ENCODE peak calls at places on chromosomes 5 and 9, in six cellular contexts. G is IMR-90; T is A673; F is Karpas-422; I is CD8-positive, alpha-beta T cell; U is CD4-positive, CD25-positive, alpha-beta regulatory T cell. X is an unnamed sample.
A peak's percentile ranks its signal among the peaks of the same experiment; 100 is the strongest.

GRCh38 chr9:126217797-126218196 is 108.8 kb upstream of the MVB12B start:
- DNase-seq in F (no peak), G (no peak), I (no peak), T (no peak), U (no peak), X (no peak)

GRCh38 chr5:7361593-7361992 is 34.3 kb upstream of the ADCY2 start:
- DNase-seq in I (no peak), F (no peak), U (no peak), T (no peak), G (no peak), X (no peak)

GRCh38 chr9:121855476-121855875 is 204.0 kb downstream of the DAB2IP start:
- DNase-seq in F (no peak), T (no peak), I (no peak), U (no peak), G (no peak), X (no peak)

GRCh38 chr5:74543162-74543995 is 97.1 kb downstream of the ENC1 start:
- DNase-seq in U (no peak), F (no peak), G (peak; percentile 80), T (peak; percentile 99), I (no peak), X (no peak)

GRCh38 chr9:117777823-117778222 is 73.6 kb downstream of the TLR4 start:
- DNase-seq in G (no peak), I (no peak), T (no peak), F (no peak), U (no peak), X (no peak)

GRCh38 chr5:149114403-149115312 is 26.6 kb upstream of the ABLIM3 start:
- DNase-seq in I (peak; percentile 54), G (peak; percentile 84), F (peak; percentile 86), T (peak; percentile 77), U (peak; percentile 16), X (peak; percentile 71)

GRCh38 chr9:106731910-106732309 is 131.1 kb upstream of the ZNF462 start:
- DNase-seq in G (no peak), I (no peak), U (no peak), F (no peak), T (no peak), X (peak; percentile 90)

GRCh38 chr9:133421615-133422542 is at the start of gene ADAMTS13:
- DNase-seq in T (no peak), F (peak; percentile 65), I (no peak), U (no peak), G (peak; percentile 15), X (peak; percentile 54)

GRCh38 chr5:40841068-40841805 is at the start of gene CARD6:
- DNase-seq in U (peak; percentile 28), F (no peak), I (no peak), T (peak; percentile 74), G (peak; percentile 31), X (no peak)

GRCh38 chr5:118628672-118629354 is 359.5 kb downstream of the DTWD2 start:
- DNase-seq in F (no peak), U (no peak), T (no peak), I (no peak), G (no peak), X (no peak)

GRCh38 chr5:81156732-81157131 is 76.4 kb upstream of the CKMT2 start:
- DNase-seq in U (no peak), I (no peak), G (no peak), F (peak; percentile 72), T (no peak), X (no peak)

GRCh38 chr9:111036946-111037743 is 1.1 kb downstream of the LPAR1 start:
- DNase-seq in T (peak; percentile 36), I (no peak), F (no peak), G (peak; percentile 37), U (no peak), X (no peak)

GRCh38 chr5:122291000-122291592 is 20.9 kb upstream of the SNCAIP start:
- DNase-seq in G (no peak), F (no peak), T (no peak), U (no peak), I (no peak), X (no peak)

GRCh38 chr9:76531231-76531775 is 72.3 kb downstream of the GCNT1 start:
- DNase-seq in U (no peak), I (no peak), T (no peak), F (no peak), G (no peak), X (no peak)

GRCh38 chr5:128546658-128547281 is 8.7 kb upstream of the FBN2 start:
- DNase-seq in I (no peak), G (no peak), T (no peak), U (no peak), F (no peak), X (no peak)

GRCh38 chr9:88691811-88692210 is 156.8 kb downstream of the NXNL2 start:
- DNase-seq in I (no peak), F (no peak), T (no peak), U (no peak), G (peak; percentile 84), X (no peak)

DNA sequence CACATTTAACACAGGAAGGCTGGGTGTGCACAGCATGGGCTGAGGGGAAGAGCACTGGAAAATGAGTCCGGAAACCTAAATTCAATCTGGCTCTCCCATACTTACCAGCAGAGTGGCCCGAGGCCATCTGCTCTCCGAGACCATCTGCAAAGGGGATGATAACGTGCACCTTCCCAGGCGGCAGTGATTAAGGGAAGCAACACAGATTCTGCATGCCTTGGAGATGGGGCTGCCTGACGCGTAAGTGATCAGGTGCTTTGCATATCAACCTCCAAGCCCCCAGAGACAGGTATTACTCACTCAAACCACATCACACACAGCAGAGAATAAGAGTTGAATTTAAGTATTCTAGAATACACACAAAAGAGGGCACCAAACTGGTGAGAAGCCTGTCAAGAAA is 9.1 kb downstream of the EPB41L4B start:
- DNase-seq in G (no peak), I (no peak), F (peak; percentile 64), T (no peak), U (no peak), X (peak; percentile 43)
- H3K4me1 ChIP-seq in G (peaks cover 4% of the 10 kb centered on the region), I (no peaks in the 10 kb centered on the region), F (peaks cover 20% of the 10 kb centered on the region), T (no peaks in the 10 kb centered on the region), U (no peaks in the 10 kb centered on the region), X (no peaks in the 10 kb centered on the region)

GRCh38 chr9:36401179-36401740 is 1.2 kb upstream of the RNF38 start:
- DNase-seq in U (no peak), T (no peak), I (no peak), G (peak; percentile 61), F (no peak), X (no peak)

GRCh38 chr9:36400332-36401178 is 486 bp upstream of the RNF38 start:
- DNase-seq in G (peak; percentile 75), T (peak; percentile 92), U (peak; percentile 91), I (peak; percentile 95), F (peak; percentile 95), X (peak; percentile 93)

GRCh38 chr9:36399980-36400331 is at the start of gene RNF38:
- DNase-seq in G (no peak), U (peak; percentile 70), T (no peak), I (no peak), F (peak; percentile 90), X (no peak)

GRCh38 chr9:36402536-36402935 is 2.5 kb upstream of the RNF38 start:
- DNase-seq in T (no peak), I (no peak), U (no peak), F (no peak), G (no peak), X (no peak)

GRCh38 chr9:36401897-36402480 is 1.9 kb upstream of the RNF38 start:
- DNase-seq in T (no peak), U (no peak), G (no peak), I (no peak), F (no peak), X (no peak)
- H3K4me3 ChIP-seq in T (no peak overlapping the region), U (no peak overlapping the region), G (no peak overlapping the region), I (no peak overlapping the region), F (peak overlapping the region; percentile 77), X (no peak overlapping the region)

DNA sequence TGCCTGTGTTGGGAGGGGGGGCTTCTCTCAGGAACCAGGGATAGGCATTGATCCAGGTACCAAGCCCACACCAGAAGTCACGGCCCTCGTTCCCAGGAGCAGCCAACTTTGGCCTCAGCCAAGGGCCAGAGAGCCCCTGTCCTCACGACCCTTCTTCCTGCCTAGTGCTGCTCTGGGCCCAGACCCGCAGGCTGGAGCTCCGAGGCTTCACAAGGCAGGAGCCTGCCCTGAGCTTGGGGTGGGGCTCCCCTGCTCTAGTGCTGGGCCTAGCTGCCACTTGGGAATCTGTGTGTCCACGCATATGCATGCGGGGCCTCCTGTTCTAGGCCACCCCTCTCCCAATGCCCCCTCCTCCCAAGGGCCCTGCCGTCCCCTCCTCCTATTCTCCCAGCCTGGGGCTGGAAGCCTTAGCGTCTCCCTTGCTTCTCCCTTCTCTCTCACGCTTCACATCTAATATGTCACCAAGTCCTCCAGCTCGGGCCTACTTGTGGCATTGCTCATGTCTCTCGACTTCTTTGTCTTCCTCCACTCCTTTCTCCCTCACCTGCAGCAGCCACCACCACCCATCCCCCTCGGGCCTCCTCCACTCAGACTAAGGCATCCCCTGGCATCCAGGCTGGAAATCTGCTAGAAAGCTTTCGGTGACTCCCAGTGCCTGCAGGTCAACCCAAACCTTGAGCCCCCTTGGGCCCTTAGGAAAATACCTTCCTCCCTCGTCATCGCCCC is 3.4 kb downstream of the UNC5A start:
- DNase-seq in I (no peak), F (no peak), U (no peak), T (no peak), G (no peak), X (no peak)
- H3K27me3 ChIP-seq in I (peaks cover 4% of the 10 kb centered on the region), F (no peaks in the 10 kb centered on the region), U (peaks cover 17% of the 10 kb centered on the region), T (no peaks in the 10 kb centered on the region), G (peaks cover 83% of the 10 kb centered on the region), X (no peaks in the 10 kb centered on the region)

GRCh38 chr9:136047775-136048559 is 47.1 kb downstream of the NACC2 start:
- DNase-seq in F (no peak), I (no peak), G (no peak), T (no peak), U (no peak), X (peak; percentile 12)

GRCh38 chr9:136050266-136050705 is 44.8 kb downstream of the NACC2 start:
- DNase-seq in G (no peak), F (no peak), I (no peak), T (no peak), U (no peak), X (no peak)

GRCh38 chr9:136050706-136051567 is 44.2 kb downstream of the NACC2 start:
- DNase-seq in I (no peak), T (peak; percentile 64), G (peak; percentile 16), F (no peak), U (no peak), X (no peak)

GRCh38 chr9:136048560-136049411 is 46.3 kb downstream of the NACC2 start:
- DNase-seq in I (no peak), G (no peak), F (no peak), T (no peak), U (no peak), X (peak; percentile 9)

DNA sequence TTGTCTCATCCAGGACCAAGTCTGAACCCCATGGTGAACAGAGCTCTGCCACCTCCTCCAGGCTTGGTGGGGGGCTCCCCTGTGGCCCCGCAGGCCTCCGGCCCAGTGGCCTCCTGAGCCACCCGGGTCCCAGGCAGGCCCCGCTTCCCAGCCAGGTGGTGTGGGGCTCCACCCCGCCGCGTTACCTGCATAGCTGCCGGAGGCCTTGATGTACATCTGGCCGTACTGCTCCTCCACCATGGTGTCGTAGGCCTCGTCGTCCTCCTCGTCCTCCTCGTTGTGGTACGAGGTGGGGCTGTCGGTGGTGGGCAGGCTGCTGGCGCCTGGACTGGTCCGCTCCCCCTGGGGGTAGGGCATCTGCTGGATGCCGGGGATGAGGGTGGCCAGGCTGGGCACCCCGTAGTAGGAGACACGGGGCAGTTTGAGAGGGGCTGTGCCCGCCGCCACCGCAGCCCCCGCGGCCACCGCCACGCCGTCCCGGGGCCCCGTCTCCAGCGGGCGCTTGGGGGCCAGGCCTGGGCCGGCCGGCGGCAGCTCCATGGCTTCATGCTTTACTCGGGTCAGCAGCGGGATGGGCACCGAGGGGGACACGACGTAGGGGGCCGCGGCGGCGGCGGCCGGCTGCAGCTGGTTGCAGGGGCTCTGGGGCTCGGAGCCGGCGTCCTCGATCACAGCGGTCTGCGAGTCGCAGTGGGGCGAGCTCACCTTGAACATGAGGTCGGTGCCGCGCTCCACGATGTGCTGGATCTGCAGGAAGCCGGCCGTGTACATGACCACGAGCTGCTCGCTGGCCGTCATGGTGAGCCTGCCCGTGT is 45.4 kb downstream of the NACC2 start:
- DNase-seq in U (no peak), G (no peak), T (no peak), F (no peak), I (no peak), X (peak; percentile 9)
- H3K4me1 ChIP-seq in U (peaks cover 21% of the 10 kb centered on the region), G (peaks cover 26% of the 10 kb centered on the region), T (peaks cover 72% of the 10 kb centered on the region), F (no peaks in the 10 kb centered on the region), I (peaks cover 18% of the 10 kb centered on the region), X (peaks cover 5% of the 10 kb centered on the region)

X was measured in BE2C.